ENCODE peak calls at places on chromosomes 6 and 20, in seven cellular contexts. A, U, K, P, E, R and I are unnamed samples.

GRCh38 chr6:134175532-134176282 is 123.3 kb upstream of the SLC2A12 start:
- DNase-seq in E (peak; percentile 80), P (peak; percentile 78), A (peak; percentile 81), K (peak; percentile 29), U (peak; percentile 70), R (peak; percentile 72), I (peak; percentile 84)

GRCh38 chr6:131914967-131915751 is 36.0 kb downstream of the CCN2 start:
- DNase-seq in U (peak; percentile 71), E (peak; percentile 81), R (peak; percentile 61), P (peak; percentile 89), A (peak; percentile 74), K (peak; percentile 68), I (peak; percentile 46)

GRCh38 chr6:3231213-3232016 is 4.0 kb upstream of the TUBB2B start:
- DNase-seq in E (peak; percentile 91), P (peak; percentile 74), U (peak; percentile 85), K (no peak), R (peak; percentile 78), A (no peak), I (peak; percentile 79)

GRCh38 chr20:9686455-9686854 is 152.4 kb downstream of the PAK5 start:
- DNase-seq in E (no peak), U (no peak), A (no peak), K (no peak), R (no peak), P (no peak), I (no peak)

GRCh38 chr6:24936641-24937317 is 1.0 kb upstream of the RIPOR2 start:
- DNase-seq in R (no peak), E (no peak), K (no peak), A (no peak), U (no peak), P (peak; percentile 58), I (no peak)

GRCh38 chr6:34157236-34157830 is 11.4 kb upstream of the GRM4 start:
- DNase-seq in K (no peak), R (no peak), A (no peak), E (peak; percentile 17), U (no peak), P (no peak), I (no peak)

GRCh38 chr20:58722877-58723627 is 30.5 kb downstream of the NPEPL1 start:
- DNase-seq in K (no peak), R (no peak), P (no peak), E (peak; percentile 30), U (no peak), A (no peak), I (peak; percentile 3)

GRCh38 chr6:97136644-97137358 is 146.2 kb downstream of the MMS22L start:
- DNase-seq in E (no peak), K (no peak), P (no peak), R (no peak), U (no peak), A (no peak), I (no peak)

GRCh38 chr20:44195613-44196012 is 8.6 kb upstream of the JPH2 start:
- DNase-seq in U (no peak), R (no peak), A (no peak), P (no peak), E (no peak), K (no peak), I (no peak)

GRCh38 chr6:75424610-75425548 is 68.7 kb downstream of the FILIP1 start:
- DNase-seq in P (peak; percentile 43), K (no peak), E (no peak), R (no peak), U (no peak), A (no peak), I (no peak)

DNA sequence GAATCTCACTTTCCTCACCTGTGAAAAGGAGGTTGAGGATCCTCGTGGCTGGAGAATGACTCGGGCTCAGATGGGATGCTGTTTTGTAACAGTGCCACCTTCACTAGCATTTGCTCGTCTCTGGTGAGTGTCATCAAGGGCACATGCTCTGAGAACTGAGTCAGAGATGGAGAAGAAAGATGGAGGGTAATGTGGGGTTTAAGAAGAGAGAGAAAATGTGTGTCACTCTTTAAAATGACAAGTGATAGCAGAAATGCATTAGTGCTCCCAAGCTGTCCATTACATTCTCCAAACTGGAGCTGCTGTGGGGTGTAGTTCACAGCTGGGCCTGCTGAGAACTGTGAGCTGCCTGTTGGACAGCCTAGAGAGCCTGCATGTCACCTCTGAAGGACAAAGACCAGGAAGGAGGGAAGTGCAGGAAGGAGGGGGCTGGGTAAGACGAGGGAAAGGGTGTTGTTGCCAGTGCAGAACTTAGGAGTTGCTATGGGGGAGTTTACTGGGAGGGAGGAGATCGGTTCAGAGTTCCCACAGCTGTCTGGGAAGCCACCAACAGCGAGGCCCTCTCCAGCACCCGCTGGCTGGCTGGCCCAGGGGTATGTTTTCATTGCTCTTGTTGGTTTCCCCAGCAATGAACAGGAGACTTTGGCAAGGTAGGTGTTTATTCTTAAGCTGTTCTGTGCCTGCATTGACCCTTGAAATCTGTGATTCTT is 19.8 kb downstream of the GMPR start:
- DNase-seq in E (no peak), U (no peak), R (no peak), A (no peak), P (peak; percentile 17), K (no peak), I (no peak)
- TF ChIP-seq POLR2A in E (no peak), U (no peak), R (no peak), A (no peak), P (no peak), K (no peak), I (no peak)

GRCh38 chr6:32983964-32984638 is 15.7 kb downstream of the BRD2 start:
- DNase-seq in A (peak; percentile 14), U (no peak), R (no peak), K (no peak), E (no peak), P (no peak), I (no peak)

GRCh38 chr6:32983493-32983848 is 15.1 kb downstream of the BRD2 start:
- DNase-seq in A (peak; percentile 19), R (no peak), E (no peak), K (no peak), P (no peak), U (no peak), I (no peak)

GRCh38 chr6:32982084-32982701 is 13.8 kb downstream of the BRD2 start:
- DNase-seq in A (peak; percentile 50), U (no peak), E (no peak), K (no peak), P (no peak), R (no peak), I (no peak)

GRCh38 chr6:32982702-32983492 is 14.5 kb downstream of the BRD2 start:
- DNase-seq in E (no peak), P (no peak), R (no peak), U (no peak), A (peak; percentile 32), K (no peak), I (no peak)

DNA sequence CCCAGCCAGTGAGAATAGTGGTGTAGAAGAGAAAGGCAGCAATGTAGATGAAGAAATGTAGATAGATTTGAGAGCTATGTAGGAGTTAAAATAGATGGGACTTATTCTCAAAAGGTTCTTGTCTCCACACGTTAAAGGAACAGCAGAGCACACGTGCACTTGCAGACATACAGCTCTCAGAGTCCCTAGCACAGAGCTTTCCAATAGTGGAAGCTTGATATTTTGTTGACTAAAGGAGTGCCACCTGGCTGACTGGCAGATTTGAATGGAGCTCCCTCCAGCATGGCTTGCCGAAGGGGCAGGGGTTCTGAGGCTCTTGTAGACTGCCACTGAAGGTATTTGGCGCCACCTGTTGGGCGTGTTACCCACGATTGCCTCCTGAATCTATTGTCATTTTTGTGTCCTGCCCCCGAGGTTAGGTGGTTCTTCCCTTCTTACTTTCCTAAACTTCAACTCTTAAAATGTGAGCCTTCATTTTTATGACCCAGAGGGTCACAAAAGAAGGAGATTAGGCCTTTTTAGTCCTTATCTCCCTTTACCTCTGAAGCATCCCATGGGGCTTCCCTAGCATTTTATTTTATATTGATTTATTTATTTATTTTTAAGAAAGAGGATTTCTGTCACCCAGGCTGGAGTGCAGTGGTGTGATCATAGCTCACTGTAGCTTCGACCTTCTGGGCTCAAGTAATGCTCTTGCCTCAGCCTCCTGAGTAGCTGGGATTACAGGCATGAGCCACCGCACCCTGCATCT is 16.4 kb downstream of the BRD2 start:
- DNase-seq in K (peak; percentile 77), A (peak; percentile 91), R (peak; percentile 87), E (peak; percentile 93), P (peak; percentile 79), U (peak; percentile 86), I (peak; percentile 84)
- TF ChIP-seq POLR2A in K (no peak), A (no peak), R (no peak), E (no peak), P (no peak), U (no peak), I (no peak)

GRCh38 chr20:63696311-63696627 is 183 bp upstream of the TNFRSF6B start:
- DNase-seq in U (no peak), A (peak; percentile 74), K (peak; percentile 40), R (peak; percentile 26), P (no peak), E (peak; percentile 66), I (no peak)
- TF ChIP-seq POLR2A in U (no peak), A (no peak), K (no peak), R (no peak), P (no peak), E (no peak), I (no peak)

GRCh38 chr6:31729515-31729978 is 448 bp upstream of the DDAH2 start:
- DNase-seq in R (peak; percentile 88), U (peak; percentile 85), A (peak; percentile 94), K (peak; percentile 70), P (peak; percentile 79), E (peak; percentile 97), I (peak; percentile 94)
- TF ChIP-seq POLR2A in R (peak; percentile 21), U (peak; percentile 35), A (peak; percentile 6), K (no peak), P (no peak), E (peak; percentile 23), I (no peak)

GRCh38 chr6:144150673-144151009 is 324 bp downstream of the STX11 start:
- DNase-seq in A (peak; percentile 55), P (peak; percentile 18), U (peak; percentile 45), K (peak; percentile 41), E (no peak), R (no peak), I (peak; percentile 21)

GRCh38 chr6:144152334-144152900 is 2.1 kb downstream of the STX11 start:
- DNase-seq in E (no peak), A (no peak), R (no peak), U (no peak), K (no peak), P (no peak), I (no peak)

GRCh38 chr6:144149558-144149893 is 791 bp upstream of the STX11 start:
- DNase-seq in A (no peak), R (no peak), E (no peak), K (no peak), P (no peak), U (no peak), I (peak; percentile 41)

GRCh38 chr6:144149894-144150672 is at the start of gene STX11:
- DNase-seq in K (no peak), A (peak; percentile 86), U (peak; percentile 43), P (peak; percentile 29), E (peak; percentile 78), R (peak; percentile 57), I (peak; percentile 85)

DNA sequence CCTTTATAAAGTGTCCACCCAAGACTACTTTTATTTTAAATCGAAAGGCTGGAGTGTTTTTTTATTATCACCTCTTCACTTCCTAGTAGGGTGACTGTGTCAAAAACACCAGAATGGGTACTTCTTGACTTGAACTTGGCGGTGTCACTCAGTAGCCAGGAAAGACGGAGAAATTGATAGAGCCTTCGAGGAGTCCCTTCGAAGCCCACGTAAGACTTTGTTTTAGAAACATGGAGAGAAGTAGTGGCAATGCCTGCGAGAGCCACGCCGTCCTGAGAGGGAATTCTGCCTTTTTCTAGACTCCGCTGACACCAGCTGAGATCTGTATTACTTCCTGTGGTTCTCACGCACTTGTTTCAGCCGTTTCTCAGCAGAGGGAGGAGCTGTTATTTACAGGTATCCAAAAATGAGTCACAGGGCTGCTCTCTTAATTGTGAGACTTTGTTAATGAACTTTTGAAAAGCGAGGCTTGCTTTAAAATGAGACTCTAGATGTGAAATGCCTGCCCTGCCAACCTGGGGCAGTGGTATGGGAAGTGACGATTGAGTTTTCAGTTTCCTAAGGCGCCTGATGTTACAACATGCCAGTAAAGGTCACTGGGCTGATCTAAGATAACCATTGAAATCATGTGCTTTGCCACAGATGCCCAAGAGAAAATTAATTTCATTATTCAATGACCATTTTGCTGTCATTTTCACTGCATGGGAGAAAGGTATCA is 852 bp downstream of the STX11 start:
- DNase-seq in K (no peak), U (peak; percentile 3), A (peak; percentile 75), E (no peak), R (peak; percentile 24), P (no peak), I (no peak)
- TF ChIP-seq POLR2A in K (no peak), U (no peak), A (peak; percentile 31), E (no peak), R (peak; percentile 71), P (no peak), I (no peak)